ENCODE peak calls at places on chromosomes 1 and 21, in five cellular contexts. C, W, B, P and N are unnamed samples.

GRCh38 chr1:160767417-160768294 is 28.3 kb upstream of the LY9 start:
- DNase-seq in C (no peak), P (no peak), B (no peak), W (peak), N (no peak)

GRCh38 chr1:169106921-169107672 is 607 bp downstream of the ATP1B1 start:
- DNase-seq in P (no peak), W (peak), C (peak), B (peak), N (peak)

GRCh38 chr21:42545745-42546144 is 32.1 kb downstream of the SLC37A1 start:
- DNase-seq in B (no peak), C (no peak), W (no peak), P (no peak), N (no peak)

GRCh38 chr1:9792156-9793042 is 31.4 kb downstream of the CLSTN1 start:
- DNase-seq in W (no peak), P (peak), C (peak), B (no peak), N (peak)

GRCh38 chr1:106678661-106679060 is 377.8 kb upstream of the PRMT6 start:
- DNase-seq in C (peak), W (no peak), B (no peak), P (no peak), N (no peak)

GRCh38 chr1:58780586-58781452 is 3.0 kb downstream of the JUN start:
- DNase-seq in P (peak), C (no peak), B (peak), W (peak), N (no peak)

GRCh38 chr1:195899762-195900352 is 708.4 kb downstream of the KCNT2 start:
- DNase-seq in W (peak), P (peak), B (no peak), C (peak), N (no peak)

GRCh38 chr1:36866168-36866814 is 168.0 kb downstream of the GRIK3 start:
- DNase-seq in P (no peak), C (no peak), W (no peak), B (no peak), N (no peak)

GRCh38 chr21:25362375-25363267 is 244.7 kb downstream of the MRPL39 start:
- DNase-seq in C (no peak), B (no peak), W (no peak), P (no peak), N (no peak)

GRCh38 chr21:28752131-28752530 is 240.5 kb downstream of the LTN1 start:
- DNase-seq in W (no peak), P (no peak), C (no peak), B (no peak), N (no peak)

GRCh38 chr1:234721476-234722266 is 111.7 kb upstream of the IRF2BP2 start:
- DNase-seq in C (no peak), B (peak), P (peak), W (no peak), N (no peak)

GRCh38 chr1:25432749-25433388 is 2.2 kb downstream of the MACO1 start:
- DNase-seq in W (no peak), B (no peak), P (no peak), C (no peak), N (no peak)

GRCh38 chr1:11406845-11407244 is 72.1 kb upstream of the DISP3 start:
- DNase-seq in P (no peak), B (no peak), W (no peak), C (no peak), N (no peak)

GRCh38 chr21:39444406-39445145 is 1.0 kb downstream of the LCA5L start:
- DNase-seq in C (peak), P (peak), B (peak), W (peak), N (no peak)

GRCh38 chr1:51519048-51519856 is at the start of gene EPS15:
- DNase-seq in P (peak), C (peak), B (peak), W (peak), N (peak)

GRCh38 chr1:22048351-22049192 is 3.9 kb upstream of the CDC42 start:
- DNase-seq in W (peak), C (peak), B (no peak), P (no peak), N (peak)

GRCh38 chr21:40422851-40423635 is 423.9 kb downstream of the DSCAM start:
- DNase-seq in C (no peak), P (no peak), W (no peak), B (no peak), N (no peak)

GRCh38 chr1:100810360-100810759 is 84.3 kb downstream of the EXTL2 start:
- DNase-seq in C (peak), B (no peak), P (no peak), W (peak), N (peak)

GRCh38 chr1:5338466-5338865 is 653.8 kb downstream of the NPHP4 start:
- DNase-seq in P (no peak), C (no peak), B (no peak), W (no peak), N (no peak)

GRCh38 chr1:2416403-2416802 is 4.0 kb upstream of the PEX10 start:
- DNase-seq in W (no peak), C (peak), P (no peak), B (no peak), N (no peak)

DNA sequence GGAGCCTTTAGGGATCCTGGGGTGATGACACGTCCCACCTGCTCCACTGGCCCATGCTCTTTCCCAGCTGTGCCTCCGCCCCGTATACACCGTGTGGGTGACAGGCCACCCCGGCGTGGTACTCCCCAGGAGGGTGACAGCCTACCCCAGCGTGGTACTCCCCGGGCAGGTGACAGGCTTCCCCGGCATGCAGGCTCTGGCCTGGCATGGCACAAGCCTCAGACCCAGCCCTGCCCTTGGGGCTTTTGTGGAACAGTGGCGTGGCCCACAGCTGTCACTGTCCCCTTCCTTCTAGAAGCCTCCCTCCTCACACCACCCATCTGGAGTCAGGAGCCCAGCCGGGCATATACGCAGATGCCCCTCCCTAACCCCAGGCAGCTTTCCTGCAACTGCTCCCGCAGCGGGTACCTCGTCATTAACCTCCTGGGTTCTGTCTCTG is 4.7 kb upstream of the PFKL start:
- DNase-seq in C (peak), B (no peak), P (no peak), W (no peak), N (no peak)
- H3K4me2 ChIP-seq in C (no peak), B (no peak), P (no peak), W (no peak), N (no peak)

DNA sequence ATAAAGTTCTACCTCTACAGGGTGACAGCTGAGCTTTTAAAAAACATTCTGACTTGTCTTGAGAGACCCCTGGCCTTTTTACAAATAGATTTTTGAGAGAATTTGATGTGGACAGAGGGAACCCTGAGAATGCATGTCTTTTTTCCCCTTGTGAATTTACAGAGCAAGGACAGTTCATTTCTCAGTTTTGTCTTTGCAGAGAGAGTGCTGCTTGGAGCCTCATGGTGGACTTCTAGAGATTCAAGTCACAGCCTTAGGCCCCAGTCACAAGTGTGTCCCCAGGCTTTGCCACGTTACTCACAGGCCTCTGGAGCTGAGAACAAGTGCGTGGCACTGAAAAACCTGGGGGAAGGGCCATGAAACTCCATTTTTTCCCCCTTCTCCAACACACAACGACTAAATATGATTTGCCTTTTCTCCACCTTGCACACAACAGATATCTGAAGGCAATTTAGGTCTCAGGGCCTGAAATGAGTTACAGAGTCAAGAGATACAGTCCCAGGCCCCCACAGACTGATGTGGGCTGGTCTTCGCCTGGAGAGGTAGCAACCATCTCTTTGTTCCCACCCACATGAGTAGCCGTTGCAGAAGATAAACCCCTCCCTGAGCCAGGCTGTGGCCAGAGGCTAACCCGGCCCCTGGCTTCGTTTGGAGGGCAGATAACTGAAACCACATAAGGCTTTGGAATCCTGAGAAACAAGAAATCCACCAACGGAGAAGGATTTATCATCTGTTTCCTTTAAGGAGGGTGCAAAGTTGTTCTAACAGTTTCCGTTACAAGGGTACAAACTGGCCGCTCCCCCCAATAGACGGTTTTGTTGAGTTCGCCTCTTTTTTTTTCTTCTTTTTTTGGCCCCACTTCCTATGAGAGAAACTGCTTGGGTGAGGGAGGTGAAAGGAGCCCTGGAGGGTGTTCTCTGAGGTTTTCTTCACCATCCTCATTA is 1.0 kb upstream of the PIGV start:
- DNase-seq in W (peak), B (peak), P (peak), C (peak), N (peak)
- H3K27ac ChIP-seq in W (peak), B (peak), P (peak), C (peak), N (peak)

GRCh38 chr1:220895412-220895946 is 16.2 kb downstream of the HLX start:
- DNase-seq in C (no peak), W (no peak), B (no peak), P (no peak), N (no peak)
- H3K4me2 ChIP-seq in C (no peak), W (no peak), B (no peak), P (no peak), N (no peak)

DNA sequence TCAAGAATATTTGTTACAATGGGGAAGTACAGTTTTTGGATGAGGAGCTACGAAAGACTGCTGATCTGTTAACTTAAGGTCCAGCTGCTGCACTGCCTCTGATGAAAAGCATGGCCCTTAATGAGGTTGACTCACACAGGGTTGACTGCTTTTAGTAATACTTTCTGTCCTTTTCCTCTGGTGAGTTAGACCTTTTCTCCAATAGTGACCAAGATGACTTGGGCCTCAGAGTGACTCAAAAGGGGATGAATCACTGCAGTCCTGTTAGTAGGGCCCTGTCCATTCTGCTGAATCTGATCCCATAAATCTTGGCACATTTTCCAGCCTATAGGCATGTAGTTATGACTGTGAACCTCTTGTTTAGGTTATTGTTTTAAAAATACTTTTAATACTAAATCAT is 2.7 kb downstream of the DISP1 start:
- DNase-seq in C (peak), B (peak), P (peak), W (peak), N (peak)
- H3K27ac ChIP-seq in C (peak), B (peak), P (peak), W (peak), N (peak)

GRCh38 chr1:13760340-13760739 is 60.4 kb downstream of the PRDM2 start:
- DNase-seq in C (no peak), P (no peak), W (no peak), B (no peak), N (peak)
- H3K4me2 ChIP-seq in C (no peak), P (no peak), W (no peak), B (no peak), N (no peak)

GRCh38 chr1:237701534-237701933 is 189.2 kb downstream of the ZP4 start:
- DNase-seq in B (no peak), W (no peak), P (no peak), C (no peak), N (no peak)
- H3K27ac ChIP-seq in B (no peak), W (no peak), P (no peak), C (no peak), N (no peak)